ENCODE peak calls at places on chromosomes 4 and X, in nine cellular contexts. O is omental fat pad, W is H1, I is heart right ventricle, C is choroid plexus epithelial cell, M is nephron progenitor cell, E is PC-9, F is left ventricle myocardium inferior, V is H9. Y is an unnamed sample.

GRCh38 chr4:102344520-102344954 is 745 bp downstream of the SLC39A8 start:
- DNase-seq in E (peak), O (no peak), W (no peak), C (peak), F (peak), M (peak), V (peak), I (peak), Y (peak)

GRCh38 chr4:185839770-185840169 is 27.8 kb upstream of the SORBS2 start:
- DNase-seq in F (no peak), I (no peak), M (no peak), V (no peak), W (no peak), E (no peak), O (no peak), C (peak), Y (no peak)

GRCh38 chr4:187010052-187010451 is 286.4 kb upstream of the FAT1 start:
- DNase-seq in E (no peak), C (no peak), I (no peak), V (no peak), M (no peak), O (no peak), W (no peak), F (no peak), Y (no peak)

GRCh38 chr4:3420956-3421355 is 20.8 kb upstream of the HGFAC start:
- DNase-seq in O (no peak), I (no peak), W (no peak), E (no peak), F (no peak), C (no peak), M (no peak), V (no peak), Y (no peak)

GRCh38 chrX:130184168-130184567 is 12.4 kb downstream of the RAB33A start:
- DNase-seq in M (no peak), E (no peak), W (no peak), V (no peak), F (no peak), O (no peak), C (no peak), I (no peak), Y (no peak)

GRCh38 chr4:3369781-3370660 is 71.7 kb upstream of the HGFAC start:
- DNase-seq in C (peak), E (no peak), V (peak), W (no peak), F (peak), O (no peak), I (peak), M (no peak), Y (peak)

GRCh38 chr4:10731690-10732089 is 47.1 kb upstream of the CLNK start:
- DNase-seq in W (no peak), V (no peak), C (no peak), O (no peak), I (no peak), F (no peak), E (no peak), M (no peak), Y (no peak)

GRCh38 chrX:154784149-154784985 is 20.9 kb downstream of the MPP1 start:
- DNase-seq in C (no peak), I (no peak), M (no peak), W (no peak), V (no peak), F (no peak), O (no peak), E (no peak), Y (no peak)

GRCh38 chr4:56995525-56995924 is 16.8 kb downstream of the POLR2B start:
- DNase-seq in I (peak), V (no peak), W (no peak), E (no peak), C (peak), O (no peak), M (no peak), F (peak), Y (no peak)

GRCh38 chr4:184803133-184803532 is 22.6 kb downstream of the ACSL1 start:
- DNase-seq in F (no peak), E (no peak), C (no peak), V (no peak), M (no peak), I (no peak), W (no peak), O (no peak), Y (no peak)

GRCh38 chr4:99383833-99384392 is 31.4 kb upstream of the ADH1C start:
- DNase-seq in I (peak), O (no peak), E (no peak), C (peak), M (no peak), V (no peak), F (peak), W (no peak), Y (no peak)

GRCh38 chr4:149735796-149736195 is 79.8 kb downstream of the IQCM start:
- DNase-seq in F (no peak), E (no peak), M (no peak), O (no peak), V (no peak), I (no peak), C (peak), W (no peak), Y (no peak)

GRCh38 chr4:32789026-32789608 is 2068.9 kb downstream of the PCDH7 start:
- DNase-seq in C (peak), M (no peak), O (no peak), F (no peak), W (no peak), E (peak), V (no peak), I (no peak), Y (no peak)

GRCh38 chr4:54066718-54067129 is 2.3 kb upstream of the CHIC2 start:
- DNase-seq in W (no peak), E (no peak), O (no peak), F (no peak), C (no peak), I (no peak), V (no peak), M (no peak), Y (no peak)

GRCh38 chrX:68994883-68995255 is 166.0 kb downstream of the EFNB1 start:
- DNase-seq in C (no peak), V (no peak), I (no peak), W (no peak), E (no peak), O (no peak), F (no peak), M (no peak), Y (no peak)

GRCh38 chrX:153578200-153578835 is 20.6 kb downstream of the CCNQ start:
- DNase-seq in O (no peak), F (no peak), I (no peak), M (peak), E (no peak), V (peak), W (no peak), C (peak), Y (no peak)

GRCh38 chr4:185276036-185276435 is 66.6 kb downstream of the SNX25 start:
- DNase-seq in V (no peak), I (no peak), W (no peak), C (peak), M (no peak), E (no peak), F (no peak), O (no peak), Y (no peak)

GRCh38 chr4:89157488-89158024 is 46.2 kb downstream of the TIGD2 start:
- DNase-seq in V (no peak), F (no peak), C (no peak), I (no peak), E (no peak), W (no peak), O (no peak), M (no peak), Y (no peak)

GRCh38 chr4:65665951-65666523 is 4.3 kb downstream of the EPHA5 start:
- DNase-seq in W (no peak), C (no peak), O (no peak), M (no peak), E (no peak), I (no peak), F (no peak), V (no peak), Y (no peak)

GRCh38 chrX:96244955-96245354 is 439.7 kb upstream of the DIAPH2 start:
- DNase-seq in I (no peak), O (no peak), F (no peak), V (no peak), E (no peak), M (no peak), W (no peak), C (no peak), Y (no peak)

GRCh38 chr4:80016506-80016905 is 56.5 kb downstream of the ANTXR2 start:
- DNase-seq in O (no peak), C (peak), M (no peak), E (no peak), W (no peak), V (no peak), F (no peak), I (no peak), Y (no peak)

GRCh38 chr4:142840516-142841123 is 5.5 kb downstream of the INPP4B start:
- DNase-seq in M (no peak), I (no peak), W (no peak), E (no peak), O (no peak), V (no peak), C (peak), F (no peak), Y (no peak)
- TF ChIP-seq CTCF in M (peak), I (peak), W (no peak), E (peak), O (no peak), V (peak), C (peak), F (peak), Y (peak)

GRCh38 chr4:73617256-73617655 is 3.0 kb downstream of the RASSF6 start:
- DNase-seq in V (no peak), C (no peak), O (no peak), I (no peak), F (no peak), M (no peak), E (no peak), W (no peak), Y (no peak)
- TF ChIP-seq CTCF in V (no peak), C (no peak), O (no peak), I (no peak), F (no peak), M (no peak), E (no peak), W (no peak), Y (no peak)

GRCh38 chrX:87299563-87300160 is 217.9 kb upstream of the KLHL4 start:
- DNase-seq in E (no peak), O (no peak), V (no peak), F (no peak), M (peak), I (no peak), W (no peak), C (peak), Y (no peak)
- TF ChIP-seq CTCF in E (peak), O (no peak), V (peak), F (peak), M (peak), I (peak), W (no peak), C (peak), Y (peak)

GRCh38 chr4:77595361-77595973 is 10.2 kb upstream of the CXCL13 start:
- DNase-seq in F (no peak), M (no peak), E (no peak), O (no peak), I (no peak), C (no peak), V (no peak), W (no peak), Y (no peak)

GRCh38 chr4:77601614-77602187 is 3.9 kb upstream of the CXCL13 start:
- DNase-seq in I (no peak), M (no peak), E (no peak), F (no peak), W (no peak), V (no peak), C (no peak), O (no peak), Y (no peak)

GRCh38 chr4:77593993-77594392 is 11.6 kb upstream of the CXCL13 start:
- DNase-seq in V (no peak), I (no peak), W (no peak), O (no peak), M (no peak), E (no peak), F (no peak), C (no peak), Y (no peak)

GRCh38 chr4:77600521-77601451 is 4.8 kb upstream of the CXCL13 start:
- DNase-seq in W (no peak), F (no peak), E (no peak), O (no peak), I (no peak), M (peak), V (peak), C (peak), Y (no peak)

GRCh38 chr4:77599378-77599777 is 6.2 kb upstream of the CXCL13 start:
- DNase-seq in V (peak), W (no peak), E (no peak), O (no peak), F (no peak), C (peak), M (peak), I (no peak), Y (no peak)
- TF ChIP-seq CTCF in V (peak), W (peak), E (peak), O (no peak), F (peak), C (peak), M (peak), I (peak), Y (peak)

DNA sequence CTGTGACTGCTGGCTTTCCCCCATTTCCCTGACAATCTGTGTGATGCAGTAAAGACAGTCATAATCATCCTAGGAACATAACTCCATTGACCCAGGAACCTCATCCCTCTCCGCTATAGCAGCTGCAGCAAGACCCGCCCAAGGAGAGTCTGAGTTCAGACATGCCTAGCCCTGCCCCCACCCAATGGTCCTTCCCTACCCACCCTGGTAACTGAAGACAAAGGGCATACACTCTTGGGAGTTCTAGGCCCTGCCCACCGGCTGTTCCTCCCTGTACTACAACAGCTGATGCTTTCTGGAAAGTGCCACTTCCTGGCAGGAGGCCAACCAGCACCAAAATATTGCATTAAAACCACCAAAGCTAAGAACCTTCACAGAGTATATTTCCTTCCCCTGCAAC is 1035.6 kb downstream of the C4orf33 start:
- DNase-seq in I (no peak), C (no peak), W (no peak), V (no peak), O (no peak), F (no peak), E (no peak), M (no peak), Y (no peak)
- TF ChIP-seq CTCF in I (no peak), C (no peak), W (no peak), V (no peak), O (no peak), F (no peak), E (no peak), M (no peak), Y (no peak)

Y was measured in mesothelial cell of epicardium.